ENCODE peak calls at places on chromosomes 3 and 15, in nine cellular contexts. G is omental fat pad; L is NCI-H460; E is T-helper 2 cell; R is putamen; T is lower leg skin; I is NCI-H2081; Z is CD4-positive, alpha-beta T cell; Y is GM20000. M is an unnamed sample.

GRCh38 chr3:129315386-129315991 is 36.8 kb downstream of the HMCES start:
- DNase-seq in Y (peak), G (peak), T (no peak), I (no peak), R (peak), E (peak), Z (peak), L (no peak), M (peak)

GRCh38 chr15:52252781-52253180 is 42.8 kb downstream of the MYO5C start:
- DNase-seq in R (no peak), G (no peak), L (peak), T (no peak), E (no peak), Z (no peak), I (no peak), Y (no peak), M (no peak)

GRCh38 chr3:187941135-187941847 is 196.0 kb upstream of the BCL6 start:
- DNase-seq in R (no peak), L (no peak), I (no peak), G (no peak), Y (no peak), T (no peak), Z (no peak), E (no peak), M (no peak)

GRCh38 chr3:119145500-119146167 is at the start of gene TEX55:
- DNase-seq in I (no peak), R (peak), G (no peak), E (peak), T (peak), Z (no peak), Y (peak), L (peak), M (no peak)

GRCh38 chr15:81851307-81851706 is 194.5 kb downstream of the MEX3B start:
- DNase-seq in Z (no peak), E (no peak), Y (no peak), L (no peak), G (no peak), T (no peak), R (no peak), I (no peak), M (no peak)

GRCh38 chr3:8635625-8636024 is 9.0 kb downstream of the SSUH2 start:
- DNase-seq in R (no peak), T (no peak), L (no peak), I (no peak), Z (no peak), E (no peak), Y (no peak), G (no peak), M (no peak)

GRCh38 chr3:151067158-151067557 is 18.3 kb upstream of the MED12L start:
- DNase-seq in T (no peak), G (no peak), L (no peak), E (peak), R (no peak), Y (no peak), I (no peak), Z (no peak), M (no peak)

GRCh38 chr3:127074900-127075360 is 92.0 kb downstream of the PLXNA1 start:
- DNase-seq in Z (no peak), G (no peak), Y (peak), T (no peak), L (no peak), E (peak), R (no peak), I (no peak), M (no peak)

GRCh38 chr15:55283295-55284147 is 6.1 kb downstream of the RAB27A start:
- DNase-seq in Z (no peak), R (no peak), G (no peak), T (no peak), L (no peak), Y (no peak), E (no peak), I (no peak), M (no peak)

GRCh38 chr3:23696842-23697241 is 108.9 kb upstream of the UBE2E1 start:
- DNase-seq in T (no peak), G (no peak), L (no peak), E (no peak), R (no peak), I (no peak), Z (no peak), Y (no peak), M (no peak)

GRCh38 chr3:94162700-94163099 is 99.8 kb downstream of the NSUN3 start:
- DNase-seq in Z (no peak), T (no peak), R (peak), L (peak), Y (no peak), E (peak), G (no peak), I (no peak), M (no peak)

M was measured in CD8-positive, alpha-beta memory T cell.